ENCODE peak calls at places on chromosomes 11 and 22, in eight cellular contexts. One of them, this sample, is unnamed. For H3K9me3, the result is how much of the 10 kb centered on the place peaks cover.

GRCh38 chr11:66317766-66318575 is 1.1 kb upstream of the CD248 start:
- DNase-seq in esophagus squamous epithelium: no peak
- DNase-seq in stomach: peak
- DNase-seq in IMR-90: peak
- DNase-seq in endothelial cell of umbilical vein: no peak
- DNase-seq in K562: no peak
- DNase-seq in ovary: peak
- DNase-seq in Peyer's patch: peak
- DNase-seq in this sample: peak

GRCh38 chr11:107999759-108000455 is 8.8 kb upstream of the CUL5 start:
- DNase-seq in K562: peak
- DNase-seq in IMR-90: peak
- DNase-seq in stomach: no peak
- DNase-seq in esophagus squamous epithelium: no peak
- DNase-seq in endothelial cell of umbilical vein: peak
- DNase-seq in Peyer's patch: no peak
- DNase-seq in ovary: no peak
- DNase-seq in this sample: no peak

GRCh38 chr22:17583151-17583550 is 19.9 kb downstream of the SLC25A18 start:
- DNase-seq in esophagus squamous epithelium: no peak
- DNase-seq in stomach: no peak
- DNase-seq in IMR-90: no peak
- DNase-seq in Peyer's patch: no peak
- DNase-seq in K562: no peak
- DNase-seq in endothelial cell of umbilical vein: no peak
- DNase-seq in ovary: no peak
- DNase-seq in this sample: no peak

GRCh38 chr11:62011881-62012280 is 44.4 kb upstream of the FTH1 start:
- DNase-seq in stomach: no peak
- DNase-seq in IMR-90: no peak
- DNase-seq in K562: no peak
- DNase-seq in ovary: no peak
- DNase-seq in endothelial cell of umbilical vein: no peak
- DNase-seq in Peyer's patch: no peak
- DNase-seq in esophagus squamous epithelium: no peak
- DNase-seq in this sample: no peak

GRCh38 chr11:100978442-100978841 is 151.2 kb downstream of the PGR start:
- DNase-seq in IMR-90: no peak
- DNase-seq in esophagus squamous epithelium: no peak
- DNase-seq in Peyer's patch: no peak
- DNase-seq in K562: no peak
- DNase-seq in stomach: no peak
- DNase-seq in endothelial cell of umbilical vein: no peak
- DNase-seq in ovary: no peak
- DNase-seq in this sample: no peak

GRCh38 chr11:3686751-3687150 is 15.6 kb upstream of the CHRNA10 start:
- DNase-seq in endothelial cell of umbilical vein: no peak
- DNase-seq in ovary: no peak
- DNase-seq in esophagus squamous epithelium: no peak
- DNase-seq in Peyer's patch: no peak
- DNase-seq in K562: no peak
- DNase-seq in IMR-90: peak
- DNase-seq in stomach: no peak
- DNase-seq in this sample: no peak

GRCh38 chr11:72352859-72353551 is 81.3 kb downstream of the CLPB start:
- DNase-seq in Peyer's patch: no peak
- DNase-seq in ovary: no peak
- DNase-seq in IMR-90: peak
- DNase-seq in K562: peak
- DNase-seq in stomach: no peak
- DNase-seq in esophagus squamous epithelium: no peak
- DNase-seq in endothelial cell of umbilical vein: no peak
- DNase-seq in this sample: peak

GRCh38 chr11:124896821-124897391 is 759 bp downstream of the ROBO4 start:
- DNase-seq in ovary: peak
- DNase-seq in K562: no peak
- DNase-seq in esophagus squamous epithelium: no peak
- DNase-seq in stomach: no peak
- DNase-seq in endothelial cell of umbilical vein: no peak
- DNase-seq in IMR-90: no peak
- DNase-seq in Peyer's patch: no peak
- DNase-seq in this sample: no peak

GRCh38 chr22:36193171-36193570 is 8.4 kb downstream of the APOL4 start:
- DNase-seq in ovary: no peak
- DNase-seq in IMR-90: no peak
- DNase-seq in endothelial cell of umbilical vein: peak
- DNase-seq in Peyer's patch: no peak
- DNase-seq in K562: no peak
- DNase-seq in stomach: no peak
- DNase-seq in esophagus squamous epithelium: no peak
- DNase-seq in this sample: no peak
- TF ChIP-seq POLR2A in ovary: no peak
- TF ChIP-seq POLR2A in IMR-90: no peak
- TF ChIP-seq POLR2A in endothelial cell of umbilical vein: no peak
- TF ChIP-seq POLR2A in Peyer's patch: no peak
- TF ChIP-seq POLR2A in K562: no peak
- TF ChIP-seq POLR2A in stomach: no peak
- TF ChIP-seq POLR2A in esophagus squamous epithelium: no peak
- TF ChIP-seq POLR2A in this sample: no peak

GRCh38 chr22:49353185-49353584 is 474.5 kb downstream of the BRD1 start:
- DNase-seq in esophagus squamous epithelium: no peak
- DNase-seq in Peyer's patch: no peak
- DNase-seq in K562: no peak
- DNase-seq in IMR-90: no peak
- DNase-seq in ovary: no peak
- DNase-seq in endothelial cell of umbilical vein: no peak
- DNase-seq in stomach: peak
- DNase-seq in this sample: no peak
- H3K9me3 ChIP-seq in esophagus squamous epithelium: under half
- H3K9me3 ChIP-seq in Peyer's patch: under half
- H3K9me3 ChIP-seq in K562: under half
- H3K9me3 ChIP-seq in IMR-90: half or more
- H3K9me3 ChIP-seq in ovary: under half
- H3K9me3 ChIP-seq in endothelial cell of umbilical vein: under half
- H3K9me3 ChIP-seq in stomach: under half
- H3K9me3 ChIP-seq in this sample: under half

GRCh38 chr11:47498584-47499152 is 49.7 kb upstream of the RAPSN start:
- DNase-seq in endothelial cell of umbilical vein: peak
- DNase-seq in stomach: no peak
- DNase-seq in Peyer's patch: no peak
- DNase-seq in K562: no peak
- DNase-seq in esophagus squamous epithelium: no peak
- DNase-seq in ovary: no peak
- DNase-seq in IMR-90: no peak
- DNase-seq in this sample: no peak
- TF ChIP-seq POLR2A in endothelial cell of umbilical vein: no peak
- TF ChIP-seq POLR2A in stomach: no peak
- TF ChIP-seq POLR2A in Peyer's patch: no peak
- TF ChIP-seq POLR2A in K562: no peak
- TF ChIP-seq POLR2A in esophagus squamous epithelium: no peak
- TF ChIP-seq POLR2A in ovary: no peak
- TF ChIP-seq POLR2A in IMR-90: no peak
- TF ChIP-seq POLR2A in this sample: no peak

DNA sequence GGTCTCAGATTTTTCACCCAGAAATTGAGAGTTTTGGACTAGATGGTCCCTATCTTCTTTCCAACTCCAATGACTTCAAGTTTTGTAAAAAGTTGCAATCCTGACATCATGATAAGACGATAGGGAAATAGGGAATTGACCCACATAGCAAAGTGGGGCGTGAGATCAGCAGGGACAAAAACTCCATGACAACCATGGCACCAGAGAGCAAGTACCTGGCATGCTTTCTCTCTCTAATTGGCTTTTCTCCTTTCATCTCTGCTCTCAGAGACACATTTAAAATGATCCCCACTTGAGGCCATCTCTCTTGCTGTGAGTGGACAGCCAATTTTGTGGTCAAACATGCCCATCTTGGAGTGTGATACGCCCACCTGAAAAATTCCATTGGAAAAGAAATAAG is at the start of gene OR5AN1:
- DNase-seq in esophagus squamous epithelium: no peak
- DNase-seq in endothelial cell of umbilical vein: no peak
- DNase-seq in IMR-90: no peak
- DNase-seq in K562: no peak
- DNase-seq in ovary: no peak
- DNase-seq in Peyer's patch: no peak
- DNase-seq in stomach: no peak
- DNase-seq in this sample: no peak
- H3K9me3 ChIP-seq in esophagus squamous epithelium: under half
- H3K9me3 ChIP-seq in endothelial cell of umbilical vein: under half
- H3K9me3 ChIP-seq in IMR-90: under half
- H3K9me3 ChIP-seq in K562: under half
- H3K9me3 ChIP-seq in ovary: under half
- H3K9me3 ChIP-seq in Peyer's patch: under half
- H3K9me3 ChIP-seq in stomach: under half
- H3K9me3 ChIP-seq in this sample: under half

GRCh38 chr11:67629386-67630229 is at the start of gene NUDT8:
- DNase-seq in Peyer's patch: peak
- DNase-seq in endothelial cell of umbilical vein: peak
- DNase-seq in esophagus squamous epithelium: no peak
- DNase-seq in K562: peak
- DNase-seq in stomach: peak
- DNase-seq in ovary: peak
- DNase-seq in IMR-90: peak
- DNase-seq in this sample: peak
- TF ChIP-seq POLR2A in Peyer's patch: peak
- TF ChIP-seq POLR2A in endothelial cell of umbilical vein: no peak
- TF ChIP-seq POLR2A in esophagus squamous epithelium: no peak
- TF ChIP-seq POLR2A in K562: peak
- TF ChIP-seq POLR2A in stomach: no peak
- TF ChIP-seq POLR2A in ovary: peak
- TF ChIP-seq POLR2A in IMR-90: no peak
- TF ChIP-seq POLR2A in this sample: peak

GRCh38 chr22:48889209-48889830 is 938.4 kb downstream of the BRD1 start:
- DNase-seq in stomach: no peak
- DNase-seq in ovary: no peak
- DNase-seq in esophagus squamous epithelium: no peak
- DNase-seq in Peyer's patch: no peak
- DNase-seq in IMR-90: no peak
- DNase-seq in K562: no peak
- DNase-seq in endothelial cell of umbilical vein: no peak
- DNase-seq in this sample: no peak
- H3K9me3 ChIP-seq in stomach: under half
- H3K9me3 ChIP-seq in ovary: under half
- H3K9me3 ChIP-seq in esophagus squamous epithelium: under half
- H3K9me3 ChIP-seq in Peyer's patch: under half
- H3K9me3 ChIP-seq in IMR-90: half or more
- H3K9me3 ChIP-seq in K562: under half
- H3K9me3 ChIP-seq in endothelial cell of umbilical vein: under half
- H3K9me3 ChIP-seq in this sample: under half

GRCh38 chr11:126060651-126061220 is 1.9 kb downstream of the CDON start:
- DNase-seq in K562: no peak
- DNase-seq in IMR-90: no peak
- DNase-seq in endothelial cell of umbilical vein: no peak
- DNase-seq in esophagus squamous epithelium: no peak
- DNase-seq in Peyer's patch: no peak
- DNase-seq in ovary: no peak
- DNase-seq in stomach: no peak
- DNase-seq in this sample: peak

GRCh38 chr11:126061707-126062678 is 673 bp downstream of the CDON start:
- DNase-seq in esophagus squamous epithelium: no peak
- DNase-seq in ovary: peak
- DNase-seq in Peyer's patch: no peak
- DNase-seq in IMR-90: peak
- DNase-seq in K562: no peak
- DNase-seq in stomach: no peak
- DNase-seq in endothelial cell of umbilical vein: peak
- DNase-seq in this sample: peak

GRCh38 chr11:126059238-126059761 is 3.4 kb downstream of the CDON start:
- DNase-seq in endothelial cell of umbilical vein: no peak
- DNase-seq in K562: no peak
- DNase-seq in ovary: no peak
- DNase-seq in stomach: no peak
- DNase-seq in Peyer's patch: no peak
- DNase-seq in esophagus squamous epithelium: no peak
- DNase-seq in IMR-90: no peak
- DNase-seq in this sample: peak

GRCh38 chr11:126063510-126063858 is 818 bp upstream of the CDON start:
- DNase-seq in Peyer's patch: no peak
- DNase-seq in endothelial cell of umbilical vein: no peak
- DNase-seq in stomach: no peak
- DNase-seq in esophagus squamous epithelium: no peak
- DNase-seq in K562: no peak
- DNase-seq in IMR-90: no peak
- DNase-seq in ovary: no peak
- DNase-seq in this sample: no peak

DNA sequence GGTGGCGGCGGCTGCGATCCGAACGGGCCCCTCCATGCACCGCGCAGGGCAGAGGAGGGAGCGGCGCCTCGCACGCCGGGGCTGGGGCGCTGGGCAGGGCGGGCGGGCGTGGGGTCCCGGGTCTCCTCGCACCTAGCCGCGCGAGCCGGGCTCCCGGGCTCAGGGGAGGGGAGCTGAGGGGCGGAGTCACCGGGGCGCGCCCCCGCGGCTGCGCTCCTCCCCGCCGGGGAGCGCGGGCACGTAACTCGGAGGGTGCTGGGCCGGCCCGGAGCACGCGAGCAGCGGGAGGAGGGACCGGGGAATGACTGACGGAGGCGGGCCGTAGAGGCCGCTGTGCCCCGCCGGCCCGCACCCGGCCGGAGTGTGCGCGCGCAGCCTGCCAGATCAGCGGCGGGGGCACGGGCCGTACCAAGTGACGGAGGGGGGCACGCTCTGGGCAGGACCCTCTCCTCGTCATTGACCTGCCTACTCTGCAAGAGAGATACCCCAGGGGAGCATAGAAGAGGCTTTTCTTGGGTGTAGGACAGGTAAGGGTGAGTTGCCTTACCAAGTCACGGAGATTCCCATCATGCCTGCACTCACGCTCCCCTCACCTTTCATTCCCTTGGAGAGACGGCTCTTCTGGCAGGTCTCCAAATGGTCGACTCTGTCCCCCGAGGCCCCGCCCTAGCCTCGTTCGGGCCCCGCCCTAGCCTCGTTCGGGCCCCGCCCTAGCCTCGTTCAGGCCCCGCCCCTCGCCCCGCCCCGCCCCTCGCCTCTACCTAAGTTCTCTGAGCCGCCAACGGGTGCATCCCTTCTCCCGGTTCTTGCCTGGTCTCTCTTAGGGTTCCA is at the start of gene CDON:
- DNase-seq in ovary: peak
- DNase-seq in IMR-90: peak
- DNase-seq in esophagus squamous epithelium: peak
- DNase-seq in K562: peak
- DNase-seq in endothelial cell of umbilical vein: peak
- DNase-seq in Peyer's patch: peak
- DNase-seq in stomach: peak
- DNase-seq in this sample: peak
- TF ChIP-seq POLR2A in ovary: peak
- TF ChIP-seq POLR2A in IMR-90: no peak
- TF ChIP-seq POLR2A in esophagus squamous epithelium: no peak
- TF ChIP-seq POLR2A in K562: no peak
- TF ChIP-seq POLR2A in endothelial cell of umbilical vein: no peak
- TF ChIP-seq POLR2A in Peyer's patch: peak
- TF ChIP-seq POLR2A in stomach: no peak
- TF ChIP-seq POLR2A in this sample: peak